ENCODE peak calls at places on chromosome 4, in four cellular contexts. F, B, U and T are unnamed samples.

GRCh38 chr4:185383451-185383850 is 12.3 kb downstream of the LRP2BP start:
- DNase-seq in U (peak), F (no peak), B (no peak), T (peak)

GRCh38 chr4:7124643-7125442 is 57.0 kb upstream of the GRPEL1 start:
- DNase-seq in B (no peak), F (peak), U (peak), T (no peak)

GRCh38 chr4:185396724-185397402 is at the start of gene ANKRD37:
- DNase-seq in F (peak), B (no peak), U (peak), T (peak)

GRCh38 chr4:35963383-35963782 is 280.9 kb downstream of the ARAP2 start:
- DNase-seq in U (no peak), B (no peak), F (peak), T (no peak)

GRCh38 chr4:8874896-8875680 is 3.4 kb upstream of the HMX1 start:
- DNase-seq in U (no peak), B (no peak), F (no peak), T (no peak)

GRCh38 chr4:109166586-109166985 is 135.9 kb downstream of the COL25A1 start:
- DNase-seq in B (no peak), U (no peak), F (no peak), T (no peak)

GRCh38 chr4:175453456-175453855 is 358.6 kb downstream of the GPM6A start:
- DNase-seq in B (no peak), U (no peak), F (peak), T (no peak)

GRCh38 chr4:161486454-161486853 is 677.3 kb downstream of the FSTL5 start:
- DNase-seq in B (no peak), F (no peak), U (no peak), T (no peak)

GRCh38 chr4:183658362-183659028 is 490 bp downstream of the RWDD4 start:
- DNase-seq in B (no peak), U (peak), F (peak), T (no peak)

GRCh38 chr4:141713185-141713584 is 76.8 kb downstream of the IL15 start:
- DNase-seq in B (no peak), F (no peak), U (no peak), T (no peak)

GRCh38 chr4:111744847-111745246 is 400.4 kb upstream of the FAM241A start:
- DNase-seq in F (no peak), U (no peak), B (no peak), T (no peak)

GRCh38 chr4:94636004-94636403 is 121.8 kb upstream of the BMPR1B start:
- DNase-seq in B (no peak), F (peak), U (no peak), T (no peak)

GRCh38 chr4:8578717-8579116 is 1.5 kb upstream of the GPR78 start:
- DNase-seq in F (no peak), B (no peak), U (no peak), T (no peak)

GRCh38 chr4:4864443-4864939 is 5.0 kb downstream of the MSX1 start:
- DNase-seq in U (no peak), B (no peak), F (no peak), T (no peak)

GRCh38 chr4:77310931-77311330 is 153.9 kb downstream of the CCNG2 start:
- DNase-seq in B (no peak), F (no peak), U (no peak), T (no peak)

GRCh38 chr4:138749303-138749702 is 266.3 kb upstream of the NOCT start:
- DNase-seq in U (no peak), B (no peak), F (peak), T (no peak)

GRCh38 chr4:87819281-87819919 is 13.4 kb upstream of the MEPE start:
- DNase-seq in U (no peak), F (peak), B (no peak), T (no peak)

GRCh38 chr4:119106036-119107000 is 29.3 kb upstream of the MYOZ2 start:
- DNase-seq in U (no peak), F (peak), B (no peak), T (no peak)

GRCh38 chr4:40038972-40039371 is 17.7 kb upstream of the N4BP2 start:
- DNase-seq in U (no peak), F (no peak), B (no peak), T (no peak)

GRCh38 chr4:37631551-37631950 is 54.6 kb downstream of the RELL1 start:
- DNase-seq in U (no peak), B (no peak), F (peak), T (no peak)

GRCh38 chr4:124753941-124754581 is 41.5 kb upstream of the ANKRD50 start:
- DNase-seq in F (no peak), U (no peak), B (no peak), T (no peak)

GRCh38 chr4:81754169-81754568 is 282.5 kb upstream of the RASGEF1B start:
- DNase-seq in U (no peak), F (no peak), B (no peak), T (no peak)

GRCh38 chr4:40301592-40301991 is 33.5 kb upstream of the CHRNA9 start:
- DNase-seq in F (no peak), B (no peak), U (no peak), T (no peak)

GRCh38 chr4:2292679-2293108 is 30.8 kb upstream of the MXD4 start:
- DNase-seq in F (peak), U (no peak), B (no peak), T (no peak)

GRCh38 chr4:137601924-137602323 is 69.6 kb upstream of the PCDH18 start:
- DNase-seq in U (no peak), B (no peak), F (no peak), T (no peak)

GRCh38 chr4:138555107-138555506 is 313.0 kb upstream of the SLC7A11 start:
- DNase-seq in F (no peak), B (no peak), U (no peak), T (no peak)

GRCh38 chr4:157080605-157081004 is 4.7 kb downstream of the GLRB start:
- DNase-seq in F (no peak), B (no peak), U (no peak), T (no peak)

GRCh38 chr4:118765399-118765798 is 70.5 kb downstream of the SEC24D start:
- DNase-seq in B (no peak), U (no peak), F (peak), T (no peak)

GRCh38 chr4:167021545-167022155 is 212.6 kb downstream of the SPOCK3 start:
- DNase-seq in F (peak), B (peak), U (peak), T (peak)

GRCh38 chr4:83389037-83389755 is 54.5 kb upstream of the HPSE start:
- DNase-seq in B (no peak), U (no peak), F (no peak), T (no peak)

GRCh38 chr4:101818362-101818761 is 27.8 kb downstream of the BANK1 start:
- DNase-seq in U (no peak), F (peak), B (no peak), T (no peak)

GRCh38 chr4:14844059-14844458 is 158.2 kb upstream of the CPEB2 start:
- DNase-seq in F (no peak), U (no peak), B (no peak), T (no peak)

GRCh38 chr4:14842964-14843630 is 159.2 kb upstream of the CPEB2 start:
- DNase-seq in B (no peak), U (no peak), F (no peak), T (no peak)

GRCh38 chr4:14837860-14838259 is 164.4 kb upstream of the CPEB2 start:
- DNase-seq in F (no peak), U (no peak), B (no peak), T (no peak)

DNA sequence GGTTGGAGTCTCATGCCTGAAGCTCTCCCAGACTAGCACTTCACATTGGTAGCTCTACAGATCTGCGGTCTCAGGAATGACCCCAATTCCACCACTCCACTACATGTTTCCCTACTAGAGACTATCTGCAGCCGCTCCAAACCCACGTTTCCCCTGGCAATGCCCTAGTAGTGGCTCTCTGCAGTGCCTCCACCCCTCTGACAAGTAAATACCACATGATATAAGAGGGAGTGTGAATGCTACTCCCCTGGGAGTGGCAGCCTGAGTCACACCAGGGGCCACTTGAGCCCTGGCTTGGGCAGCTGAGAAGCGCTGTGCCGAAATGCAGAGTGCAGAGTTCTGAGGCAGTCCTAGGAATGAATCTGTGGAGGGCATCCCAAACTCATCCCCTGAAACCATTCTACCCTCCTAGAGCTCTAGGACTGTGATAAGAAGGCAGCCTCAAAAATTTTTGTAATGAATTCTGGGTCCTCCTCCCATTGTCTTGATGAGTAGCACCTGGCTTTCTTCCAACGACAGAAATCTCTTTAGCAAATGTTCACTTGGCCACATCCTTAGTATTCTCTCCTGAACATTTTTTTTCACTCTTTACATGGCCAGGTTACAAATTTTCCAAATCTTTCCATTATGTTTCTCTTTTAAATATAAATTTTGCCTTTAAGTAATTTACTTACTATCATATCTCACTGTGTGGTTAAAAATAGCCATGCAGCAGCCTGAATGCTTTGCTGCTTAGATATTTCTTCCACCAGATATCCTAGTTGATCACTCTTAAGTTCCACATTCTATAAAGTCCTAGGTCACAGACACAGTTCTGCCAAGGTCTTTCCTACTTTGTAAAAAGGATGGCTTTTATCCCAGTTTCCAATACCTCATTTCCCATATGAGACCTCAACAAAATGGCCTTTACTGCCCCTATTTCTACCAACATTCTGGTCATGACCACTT is 160.2 kb upstream of the CPEB2 start:
- DNase-seq in U (peak), F (peak), B (no peak), T (peak)
- TF ChIP-seq CTCF in U (no peak), F (no peak), B (no peak), T (no peak)

DNA sequence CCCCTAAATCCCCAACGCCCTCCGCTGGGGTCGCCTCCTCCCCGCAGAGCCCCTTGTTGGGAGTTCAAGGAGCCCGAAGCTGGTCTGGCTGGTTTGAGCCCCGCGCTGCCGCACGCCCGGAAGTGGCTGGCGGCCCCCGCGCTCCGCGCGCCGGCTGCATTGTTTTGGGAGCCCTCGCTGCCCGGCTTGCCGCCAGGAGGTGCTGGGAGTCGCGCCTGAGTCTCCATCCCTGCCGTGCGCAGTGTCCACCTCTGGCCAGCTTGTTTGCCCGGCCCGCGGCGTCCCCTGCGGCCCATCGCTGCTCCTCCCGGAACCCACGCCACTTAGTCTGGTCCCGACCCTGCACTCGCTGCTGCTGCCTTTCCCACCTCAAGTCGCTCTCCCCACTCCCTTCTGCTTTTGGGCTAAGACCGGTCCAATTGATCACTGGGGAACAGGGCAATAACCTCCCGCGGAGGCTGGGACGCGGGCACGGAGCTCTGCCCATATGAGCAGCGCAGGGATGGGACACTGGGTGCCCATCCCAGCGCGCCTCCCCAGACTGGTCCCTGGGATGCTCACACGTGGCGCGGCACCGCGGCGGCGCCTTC is 2.2 kb upstream of the SFRP2 start:
- DNase-seq in B (no peak), F (peak), U (no peak), T (peak)
- TF ChIP-seq CTCF in B (peak), F (no peak), U (no peak), T (peak)

DNA sequence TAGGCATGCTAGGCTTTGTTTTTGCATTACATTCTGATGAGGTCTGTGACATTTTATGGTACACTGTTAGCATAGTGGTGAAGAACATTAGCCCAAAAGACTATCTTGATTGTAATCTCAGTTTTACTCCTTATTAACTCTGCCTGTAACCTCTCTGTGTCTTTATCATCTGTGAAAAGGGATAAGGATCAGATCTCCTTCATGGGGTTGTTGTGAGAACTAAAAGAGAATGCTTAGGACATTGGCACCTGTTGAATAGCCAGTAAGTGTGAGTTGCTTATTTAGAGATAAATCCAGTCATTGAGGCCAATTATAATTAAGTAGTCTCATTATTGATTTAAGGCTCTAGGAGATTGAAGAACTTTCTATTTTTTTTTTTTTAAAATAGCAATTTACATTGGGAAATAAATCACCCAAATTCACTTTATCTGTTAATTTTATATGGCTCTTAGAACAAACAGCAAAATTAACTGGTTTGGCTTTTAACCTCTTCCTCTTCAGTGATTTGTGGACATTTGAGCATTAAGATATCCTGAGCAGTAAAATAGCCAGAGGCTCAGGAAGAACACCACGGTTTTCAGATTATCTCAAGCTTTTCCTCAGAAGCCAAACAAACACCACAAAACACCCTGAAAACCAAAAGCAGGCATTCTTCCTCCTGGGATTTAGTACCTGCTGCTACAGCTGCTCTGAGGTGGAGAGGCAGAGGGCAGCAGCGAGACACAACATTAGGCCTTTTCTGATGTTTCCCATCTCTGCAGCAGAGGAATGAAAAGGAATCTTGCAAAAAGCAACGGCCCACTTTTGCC is 192.9 kb downstream of the ARHGAP10 start:
- DNase-seq in F (peak), U (peak), B (no peak), T (peak)
- TF ChIP-seq CTCF in F (peak), U (peak), B (peak), T (no peak)

DNA sequence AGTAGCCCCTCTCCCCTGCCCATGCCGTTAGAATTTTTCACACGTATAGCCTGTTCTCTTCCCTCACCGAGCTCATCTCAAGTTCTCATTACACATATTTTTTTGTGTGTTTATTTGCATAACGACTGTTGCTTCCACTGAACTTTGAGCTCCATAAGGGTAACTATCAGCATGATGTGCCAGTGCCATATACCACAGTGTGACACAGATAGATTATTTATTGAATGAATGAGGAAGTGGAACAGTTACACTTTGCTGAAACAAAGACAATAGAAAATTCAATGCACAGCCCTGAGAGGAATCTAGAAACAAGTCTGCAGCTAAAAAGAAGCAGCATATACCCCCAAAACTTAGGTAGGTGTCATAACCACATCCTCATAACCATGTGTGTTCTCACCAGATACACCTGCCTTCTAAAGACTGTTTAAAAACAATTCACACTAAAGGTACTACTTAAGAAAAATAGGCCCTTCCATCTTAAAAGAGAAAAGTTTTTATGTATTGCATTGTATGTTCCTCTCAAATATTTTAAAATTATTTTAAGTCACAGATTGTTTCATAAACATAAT is 389.9 kb downstream of the PACRGL start:
- DNase-seq in U (no peak), F (no peak), B (no peak), T (no peak)
- TF ChIP-seq CTCF in U (no peak), F (no peak), B (no peak), T (no peak)

DNA sequence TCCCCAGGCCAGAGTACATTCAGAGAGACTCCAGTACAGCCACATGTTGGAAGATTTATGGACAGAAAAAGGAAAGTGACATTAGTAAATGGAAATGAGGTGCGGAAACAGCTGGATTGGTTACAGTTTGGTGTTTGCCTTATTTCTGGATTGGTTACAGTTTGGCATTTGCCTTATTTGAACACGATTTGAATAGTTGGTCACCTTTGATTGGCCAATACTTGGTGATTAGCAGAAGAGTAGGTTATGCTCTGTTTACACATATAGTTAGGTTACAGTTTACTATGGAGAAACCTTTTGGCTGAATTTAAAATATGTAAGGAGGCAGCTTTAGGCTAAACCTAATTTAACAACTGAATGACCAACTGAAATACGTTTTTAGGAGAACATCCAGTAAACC is 173.7 kb downstream of the AASDH start:
- DNase-seq in U (no peak), F (no peak), B (no peak), T (no peak)
- TF ChIP-seq CTCF in U (no peak), F (no peak), B (no peak), T (no peak)